ENCODE peak calls at places on chromosomes 4 and X, in seven cellular contexts. X, B, U, H, W, Z and V are unnamed samples.
A peak's percentile ranks its signal among the peaks of the same experiment; 100 is the strongest.

GRCh38 chr4:180913750-180914149 is 1329.5 kb upstream of the TENM3 start:
- DNase-seq in H (no peak), Z (peak; percentile 1), X (no peak), B (no peak), W (peak; percentile 72), U (peak; percentile 12), V (no peak)

GRCh38 chr4:3449047-3449573 is 7.3 kb downstream of the HGFAC start:
- DNase-seq in X (no peak), B (no peak), H (no peak), U (no peak), W (no peak), Z (no peak), V (no peak)

GRCh38 chr4:6308890-6309643 is 39.4 kb downstream of the WFS1 start:
- DNase-seq in X (no peak), U (no peak), H (no peak), W (no peak), Z (peak; percentile 57), B (no peak), V (peak; percentile 50)

GRCh38 chr4:4425696-4426095 is 38.8 kb downstream of the NSG1 start:
- DNase-seq in X (no peak), W (no peak), U (no peak), B (no peak), H (no peak), Z (no peak), V (no peak)

GRCh38 chr4:173415885-173416658 is 17.2 kb upstream of the SCRG1 start:
- DNase-seq in H (no peak), W (no peak), B (no peak), X (no peak), Z (no peak), U (no peak), V (no peak)

GRCh38 chr4:179196511-179196910 is 1754.3 kb upstream of the AGA start:
- DNase-seq in Z (no peak), W (peak; percentile 56), U (no peak), H (no peak), B (no peak), X (peak; percentile 24), V (no peak)

GRCh38 chr4:112516401-112517066 is 554 bp upstream of the NEUROG2 start:
- DNase-seq in H (no peak), W (no peak), Z (peak; percentile 89), X (no peak), U (no peak), B (no peak), V (no peak)

GRCh38 chrX:117744958-117745357 is 371.7 kb downstream of the KLHL13 start:
- DNase-seq in U (no peak), Z (no peak), B (no peak), H (no peak), X (no peak), W (no peak), V (no peak)

GRCh38 chr4:83348074-83348473 is 13.4 kb upstream of the HPSE start:
- DNase-seq in H (no peak), U (no peak), X (no peak), B (no peak), Z (no peak), W (no peak), V (no peak)

GRCh38 chr4:84917087-84917821 is 49.2 kb downstream of the WDFY3 start:
- DNase-seq in U (no peak), H (peak; percentile 21), Z (no peak), X (no peak), B (no peak), W (peak; percentile 8), V (no peak)

GRCh38 chr4:30630431-30630830 is 89.7 kb upstream of the PCDH7 start:
- DNase-seq in Z (no peak), X (no peak), W (no peak), U (no peak), B (no peak), H (no peak), V (no peak)

GRCh38 chr4:20577702-20578101 is 122.6 kb upstream of the PACRGL start:
- DNase-seq in B (no peak), X (no peak), H (no peak), Z (no peak), W (no peak), U (no peak), V (no peak)

GRCh38 chr4:77581724-77582123 is 23.9 kb upstream of the CXCL13 start:
- DNase-seq in X (no peak), W (no peak), Z (no peak), U (no peak), H (no peak), B (no peak), V (no peak)

GRCh38 chrX:137164329-137164728 is 130.5 kb upstream of the GPR101 start:
- DNase-seq in B (no peak), Z (no peak), W (no peak), H (no peak), X (no peak), U (no peak), V (no peak)

GRCh38 chr4:171785392-171785791 is 27.8 kb upstream of the GALNTL6 start:
- DNase-seq in X (no peak), B (no peak), W (no peak), H (no peak), Z (no peak), U (no peak), V (no peak)

GRCh38 chr4:16532240-16532990 is 306.1 kb upstream of the TAPT1 start:
- DNase-seq in Z (no peak), X (peak; percentile 91), B (no peak), U (no peak), H (peak; percentile 89), W (peak; percentile 91), V (no peak)

GRCh38 chr4:136441629-136442282 is 1090.5 kb downstream of the PCDH18 start:
- DNase-seq in U (no peak), Z (no peak), B (no peak), W (no peak), H (no peak), X (no peak), V (no peak)

GRCh38 chrX:11465648-11466411 is 172.6 kb downstream of the AMELX start:
- DNase-seq in H (peak; percentile 26), X (no peak), Z (no peak), U (no peak), W (peak; percentile 7), B (no peak), V (no peak)

GRCh38 chrX:39766882-39767281 is 330.9 kb downstream of the BCOR start:
- DNase-seq in U (no peak), X (no peak), W (no peak), Z (no peak), H (no peak), B (no peak), V (no peak)

GRCh38 chrX:10156199-10157031 is at the start of gene CLCN4:
- DNase-seq in W (no peak), H (no peak), U (peak; percentile 10), B (no peak), X (peak; percentile 6), Z (peak; percentile 30), V (peak; percentile 80)

GRCh38 chrX:45803383-45803921 is 602.8 kb upstream of the DIPK2B start:
- DNase-seq in W (peak; percentile 94), H (peak; percentile 91), Z (no peak), B (no peak), X (peak; percentile 70), U (peak; percentile 73), V (peak; percentile 28)

GRCh38 chr4:60033826-60034225 is 1166.3 kb upstream of the ADGRL3 start:
- DNase-seq in B (no peak), Z (no peak), H (no peak), U (no peak), X (no peak), W (no peak), V (no peak)

GRCh38 chr4:112119358-112119783 is 25.9 kb upstream of the FAM241A start:
- DNase-seq in Z (no peak), H (no peak), X (no peak), W (no peak), B (no peak), U (no peak), V (no peak)

GRCh38 chr4:120683902-120684540 is 238.5 kb downstream of the PRDM5 start:
- DNase-seq in B (no peak), U (no peak), X (no peak), Z (no peak), W (no peak), H (no peak), V (no peak)

GRCh38 chr4:180925800-180926199 is 1317.4 kb upstream of the TENM3 start:
- DNase-seq in Z (no peak), W (peak; percentile 62), U (no peak), H (no peak), B (no peak), X (no peak), V (no peak)